ENCODE peak calls at places on chromosomes 16 and 17, in six cellular contexts. One of them, this sample, is unnamed.

GRCh38 chr17:51000835-51001638 is 119.6 kb downstream of the SPAG9 start:
- DNase-seq in NCI-H1417: peak; percentile 81
- DNase-seq in right lobe of liver: no peak
- DNase-seq in NAMALWA: peak; percentile 85
- DNase-seq in GF-D8: peak; percentile 49
- DNase-seq in CD8-positive, alpha-beta T cell: no peak
- DNase-seq in this sample: no peak

GRCh38 chr16:56625943-56626654 is 518 bp downstream of the MT1E start:
- DNase-seq in NCI-H1417: no peak
- DNase-seq in right lobe of liver: no peak
- DNase-seq in NAMALWA: no peak
- DNase-seq in GF-D8: no peak
- DNase-seq in CD8-positive, alpha-beta T cell: no peak
- DNase-seq in this sample: no peak

GRCh38 chr16:50889746-50890145 is 147.9 kb downstream of the CYLD start:
- DNase-seq in NCI-H1417: no peak
- DNase-seq in right lobe of liver: no peak
- DNase-seq in NAMALWA: no peak
- DNase-seq in GF-D8: no peak
- DNase-seq in CD8-positive, alpha-beta T cell: no peak
- DNase-seq in this sample: no peak

GRCh38 chr16:85291302-85292148 is 179.3 kb upstream of the CIBAR2 start:
- DNase-seq in NCI-H1417: no peak
- DNase-seq in right lobe of liver: peak; percentile 81
- DNase-seq in NAMALWA: no peak
- DNase-seq in GF-D8: peak; percentile 33
- DNase-seq in CD8-positive, alpha-beta T cell: no peak
- DNase-seq in this sample: no peak

GRCh38 chr17:35750526-35751395 is 2.3 kb downstream of the GAS2L2 start:
- DNase-seq in NCI-H1417: no peak
- DNase-seq in right lobe of liver: no peak
- DNase-seq in NAMALWA: no peak
- DNase-seq in GF-D8: no peak
- DNase-seq in CD8-positive, alpha-beta T cell: no peak
- DNase-seq in this sample: no peak

GRCh38 chr17:45955326-45955725 is 43.7 kb upstream of the STH start:
- DNase-seq in NCI-H1417: no peak
- DNase-seq in right lobe of liver: no peak
- DNase-seq in NAMALWA: no peak
- DNase-seq in GF-D8: no peak
- DNase-seq in CD8-positive, alpha-beta T cell: no peak
- DNase-seq in this sample: no peak

GRCh38 chr17:79658811-79659207 is 48.0 kb upstream of the RBFOX3 start:
- DNase-seq in NCI-H1417: no peak
- DNase-seq in right lobe of liver: no peak
- DNase-seq in NAMALWA: peak; percentile 13
- DNase-seq in GF-D8: no peak
- DNase-seq in CD8-positive, alpha-beta T cell: no peak
- DNase-seq in this sample: no peak

GRCh38 chr16:84795338-84796053 is 24.3 kb upstream of the CRISPLD2 start:
- DNase-seq in NCI-H1417: no peak
- DNase-seq in right lobe of liver: no peak
- DNase-seq in NAMALWA: no peak
- DNase-seq in GF-D8: no peak
- DNase-seq in CD8-positive, alpha-beta T cell: no peak
- DNase-seq in this sample: no peak

GRCh38 chr17:74442670-74443515 is 11.0 kb downstream of the GPRC5C start:
- DNase-seq in NCI-H1417: peak; percentile 77
- DNase-seq in right lobe of liver: peak; percentile 93
- DNase-seq in NAMALWA: peak; percentile 73
- DNase-seq in GF-D8: peak; percentile 45
- DNase-seq in CD8-positive, alpha-beta T cell: peak; percentile 36
- DNase-seq in this sample: no peak

GRCh38 chr16:50340578-50340977 is 28.2 kb downstream of the BRD7 start:
- DNase-seq in NCI-H1417: no peak
- DNase-seq in right lobe of liver: no peak
- DNase-seq in NAMALWA: no peak
- DNase-seq in GF-D8: no peak
- DNase-seq in CD8-positive, alpha-beta T cell: no peak
- DNase-seq in this sample: no peak

GRCh38 chr17:44767493-44767892 is 8.7 kb downstream of the ADAM11 start:
- DNase-seq in NCI-H1417: no peak
- DNase-seq in right lobe of liver: no peak
- DNase-seq in NAMALWA: peak; percentile 43
- DNase-seq in GF-D8: no peak
- DNase-seq in CD8-positive, alpha-beta T cell: no peak
- DNase-seq in this sample: no peak

GRCh38 chr17:67417507-67417906 is 40.4 kb downstream of the PITPNC1 start:
- DNase-seq in NCI-H1417: no peak
- DNase-seq in right lobe of liver: no peak
- DNase-seq in NAMALWA: no peak
- DNase-seq in GF-D8: no peak
- DNase-seq in CD8-positive, alpha-beta T cell: no peak
- DNase-seq in this sample: no peak

GRCh38 chr16:50627419-50627818 is 53.7 kb downstream of the SNX20 start:
- DNase-seq in NCI-H1417: peak; percentile 11
- DNase-seq in right lobe of liver: no peak
- DNase-seq in NAMALWA: peak; percentile 36
- DNase-seq in GF-D8: no peak
- DNase-seq in CD8-positive, alpha-beta T cell: peak; percentile 65
- DNase-seq in this sample: no peak

GRCh38 chr17:15432807-15433547 is 34.4 kb downstream of the CDRT4 start:
- DNase-seq in NCI-H1417: no peak
- DNase-seq in right lobe of liver: no peak
- DNase-seq in NAMALWA: no peak
- DNase-seq in GF-D8: no peak
- DNase-seq in CD8-positive, alpha-beta T cell: no peak
- DNase-seq in this sample: no peak

GRCh38 chr16:87125206-87126155 is 191.7 kb downstream of the C16orf95 start:
- DNase-seq in NCI-H1417: no peak
- DNase-seq in right lobe of liver: no peak
- DNase-seq in NAMALWA: no peak
- DNase-seq in GF-D8: no peak
- DNase-seq in CD8-positive, alpha-beta T cell: no peak
- DNase-seq in this sample: no peak

GRCh38 chr17:65485388-65486299 is 75.8 kb downstream of the AXIN2 start:
- DNase-seq in NCI-H1417: no peak
- DNase-seq in right lobe of liver: no peak
- DNase-seq in NAMALWA: no peak
- DNase-seq in GF-D8: no peak
- DNase-seq in CD8-positive, alpha-beta T cell: no peak
- DNase-seq in this sample: no peak

GRCh38 chr16:89615596-89616090 is 2.2 kb downstream of the DPEP1 start:
- DNase-seq in NCI-H1417: no peak
- DNase-seq in right lobe of liver: peak; percentile 47
- DNase-seq in NAMALWA: peak; percentile 59
- DNase-seq in GF-D8: no peak
- DNase-seq in CD8-positive, alpha-beta T cell: no peak
- DNase-seq in this sample: no peak

GRCh38 chr17:17175917-17176316 is 30.2 kb downstream of the PLD6 start:
- DNase-seq in NCI-H1417: no peak
- DNase-seq in right lobe of liver: no peak
- DNase-seq in NAMALWA: peak; percentile 62
- DNase-seq in GF-D8: peak; percentile 46
- DNase-seq in CD8-positive, alpha-beta T cell: no peak
- DNase-seq in this sample: no peak

GRCh38 chr16:71847096-71847495 is 1.3 kb downstream of the ATXN1L start:
- DNase-seq in NCI-H1417: no peak
- DNase-seq in right lobe of liver: no peak
- DNase-seq in NAMALWA: no peak
- DNase-seq in GF-D8: no peak
- DNase-seq in CD8-positive, alpha-beta T cell: no peak
- DNase-seq in this sample: no peak

GRCh38 chr17:1047886-1048470 is 51.0 kb downstream of the TIMM22 start:
- DNase-seq in NCI-H1417: no peak
- DNase-seq in right lobe of liver: no peak
- DNase-seq in NAMALWA: no peak
- DNase-seq in GF-D8: no peak
- DNase-seq in CD8-positive, alpha-beta T cell: no peak
- DNase-seq in this sample: no peak

GRCh38 chr17:9872852-9873251 is 32.2 kb downstream of the RCVRN start:
- DNase-seq in NCI-H1417: no peak
- DNase-seq in right lobe of liver: no peak
- DNase-seq in NAMALWA: no peak
- DNase-seq in GF-D8: no peak
- DNase-seq in CD8-positive, alpha-beta T cell: no peak
- DNase-seq in this sample: no peak

GRCh38 chr17:4206945-4207344 is 56.8 kb downstream of the ANKFY1 start:
- DNase-seq in NCI-H1417: no peak
- DNase-seq in right lobe of liver: no peak
- DNase-seq in NAMALWA: peak; percentile 12
- DNase-seq in GF-D8: peak; percentile 47
- DNase-seq in CD8-positive, alpha-beta T cell: no peak
- DNase-seq in this sample: no peak

GRCh38 chr17:40112191-40112590 is 9.6 kb upstream of the MSL1 start:
- DNase-seq in NCI-H1417: no peak
- DNase-seq in right lobe of liver: no peak
- DNase-seq in NAMALWA: no peak
- DNase-seq in GF-D8: no peak
- DNase-seq in CD8-positive, alpha-beta T cell: no peak
- DNase-seq in this sample: no peak

GRCh38 chr17:57655564-57655963 is 89.5 kb downstream of the CCDC182 start:
- DNase-seq in NCI-H1417: peak; percentile 41
- DNase-seq in right lobe of liver: no peak
- DNase-seq in NAMALWA: no peak
- DNase-seq in GF-D8: no peak
- DNase-seq in CD8-positive, alpha-beta T cell: no peak
- DNase-seq in this sample: no peak

GRCh38 chr17:16425698-16426659 is 10.6 kb downstream of the TRPV2 start:
- DNase-seq in NCI-H1417: peak; percentile 34
- DNase-seq in right lobe of liver: no peak
- DNase-seq in NAMALWA: no peak
- DNase-seq in GF-D8: no peak
- DNase-seq in CD8-positive, alpha-beta T cell: no peak
- DNase-seq in this sample: no peak